ENCODE peak calls at places on chromosomes 5 and 9, in nine cellular contexts. One of them, this sample, is unnamed.

GRCh38 chr9:27437652-27438373 is 86.3 kb upstream of the IFNK start:
- DNase-seq in dermis microvascular lymphatic vessel endothelial cell: no peak
- DNase-seq in ureter: no peak
- DNase-seq in AG20443: peak; percentile 20
- DNase-seq in PC-3: no peak
- DNase-seq in GM04504: no peak
- DNase-seq in stimulated activated naive CD8-positive, alpha-beta T cell treated with anti-CD3 and anti-CD28 coated beads, Interleukin-15, amount 100 ng/mL, for 72 hours: no peak
- DNase-seq in stimulated activated CD4-positive, alpha-beta T cell treated with anti-CD3 and anti-CD28 coated beads, Interleukin-4, amount 100 ng/mL, for 48 hours: no peak
- DNase-seq in T1000: no peak
- DNase-seq in this sample: no peak

GRCh38 chr5:173326501-173326960 is 1.7 kb downstream of the STC2 start:
- DNase-seq in dermis microvascular lymphatic vessel endothelial cell: no peak
- DNase-seq in ureter: no peak
- DNase-seq in AG20443: peak; percentile 80
- DNase-seq in PC-3: peak; percentile 78
- DNase-seq in GM04504: peak; percentile 89
- DNase-seq in stimulated activated naive CD8-positive, alpha-beta T cell treated with anti-CD3 and anti-CD28 coated beads, Interleukin-15, amount 100 ng/mL, for 72 hours: peak; percentile 29
- DNase-seq in stimulated activated CD4-positive, alpha-beta T cell treated with anti-CD3 and anti-CD28 coated beads, Interleukin-4, amount 100 ng/mL, for 48 hours: no peak
- DNase-seq in T1000: peak; percentile 15
- DNase-seq in this sample: peak; percentile 92

GRCh38 chr5:71790433-71790832 is 71.4 kb downstream of the CARTPT start:
- DNase-seq in dermis microvascular lymphatic vessel endothelial cell: no peak
- DNase-seq in ureter: no peak
- DNase-seq in AG20443: no peak
- DNase-seq in PC-3: no peak
- DNase-seq in GM04504: no peak
- DNase-seq in stimulated activated naive CD8-positive, alpha-beta T cell treated with anti-CD3 and anti-CD28 coated beads, Interleukin-15, amount 100 ng/mL, for 72 hours: no peak
- DNase-seq in stimulated activated CD4-positive, alpha-beta T cell treated with anti-CD3 and anti-CD28 coated beads, Interleukin-4, amount 100 ng/mL, for 48 hours: no peak
- DNase-seq in T1000: no peak
- DNase-seq in this sample: no peak

GRCh38 chr9:134612309-134612708 is 29.3 kb upstream of the COL5A1 start:
- DNase-seq in dermis microvascular lymphatic vessel endothelial cell: no peak
- DNase-seq in ureter: no peak
- DNase-seq in AG20443: no peak
- DNase-seq in PC-3: no peak
- DNase-seq in GM04504: no peak
- DNase-seq in stimulated activated naive CD8-positive, alpha-beta T cell treated with anti-CD3 and anti-CD28 coated beads, Interleukin-15, amount 100 ng/mL, for 72 hours: no peak
- DNase-seq in stimulated activated CD4-positive, alpha-beta T cell treated with anti-CD3 and anti-CD28 coated beads, Interleukin-4, amount 100 ng/mL, for 48 hours: no peak
- DNase-seq in T1000: no peak
- DNase-seq in this sample: no peak

GRCh38 chr9:88418715-88419540 is 30.7 kb downstream of the SPIN1 start:
- DNase-seq in dermis microvascular lymphatic vessel endothelial cell: no peak
- DNase-seq in ureter: no peak
- DNase-seq in AG20443: no peak
- DNase-seq in PC-3: no peak
- DNase-seq in GM04504: no peak
- DNase-seq in stimulated activated naive CD8-positive, alpha-beta T cell treated with anti-CD3 and anti-CD28 coated beads, Interleukin-15, amount 100 ng/mL, for 72 hours: peak; percentile 15
- DNase-seq in stimulated activated CD4-positive, alpha-beta T cell treated with anti-CD3 and anti-CD28 coated beads, Interleukin-4, amount 100 ng/mL, for 48 hours: peak; percentile 4
- DNase-seq in T1000: peak; percentile 42
- DNase-seq in this sample: no peak

GRCh38 chr5:126178521-126178920 is 244.7 kb upstream of the GRAMD2B start:
- DNase-seq in dermis microvascular lymphatic vessel endothelial cell: no peak
- DNase-seq in ureter: peak; percentile 58
- DNase-seq in AG20443: peak; percentile 38
- DNase-seq in PC-3: no peak
- DNase-seq in GM04504: peak; percentile 18
- DNase-seq in stimulated activated naive CD8-positive, alpha-beta T cell treated with anti-CD3 and anti-CD28 coated beads, Interleukin-15, amount 100 ng/mL, for 72 hours: no peak
- DNase-seq in stimulated activated CD4-positive, alpha-beta T cell treated with anti-CD3 and anti-CD28 coated beads, Interleukin-4, amount 100 ng/mL, for 48 hours: no peak
- DNase-seq in T1000: no peak
- DNase-seq in this sample: peak; percentile 17

GRCh38 chr5:112574566-112574965 is 155.5 kb upstream of the EPB41L4A start:
- DNase-seq in dermis microvascular lymphatic vessel endothelial cell: no peak
- DNase-seq in ureter: no peak
- DNase-seq in AG20443: no peak
- DNase-seq in PC-3: no peak
- DNase-seq in GM04504: no peak
- DNase-seq in stimulated activated naive CD8-positive, alpha-beta T cell treated with anti-CD3 and anti-CD28 coated beads, Interleukin-15, amount 100 ng/mL, for 72 hours: no peak
- DNase-seq in stimulated activated CD4-positive, alpha-beta T cell treated with anti-CD3 and anti-CD28 coated beads, Interleukin-4, amount 100 ng/mL, for 48 hours: no peak
- DNase-seq in T1000: no peak
- DNase-seq in this sample: no peak

GRCh38 chr9:109513871-109514270 is 15.8 kb upstream of the PTPN3 start:
- DNase-seq in dermis microvascular lymphatic vessel endothelial cell: no peak
- DNase-seq in ureter: no peak
- DNase-seq in AG20443: no peak
- DNase-seq in PC-3: no peak
- DNase-seq in GM04504: no peak
- DNase-seq in stimulated activated naive CD8-positive, alpha-beta T cell treated with anti-CD3 and anti-CD28 coated beads, Interleukin-15, amount 100 ng/mL, for 72 hours: no peak
- DNase-seq in stimulated activated CD4-positive, alpha-beta T cell treated with anti-CD3 and anti-CD28 coated beads, Interleukin-4, amount 100 ng/mL, for 48 hours: no peak
- DNase-seq in T1000: no peak
- DNase-seq in this sample: no peak

GRCh38 chr9:42852133-42852532 is 668.7 kb downstream of the SPATA31A6 start:
- DNase-seq in dermis microvascular lymphatic vessel endothelial cell: peak; percentile 4
- DNase-seq in ureter: no peak
- DNase-seq in AG20443: peak; percentile 13
- DNase-seq in PC-3: peak; percentile 32
- DNase-seq in GM04504: peak; percentile 3
- DNase-seq in stimulated activated naive CD8-positive, alpha-beta T cell treated with anti-CD3 and anti-CD28 coated beads, Interleukin-15, amount 100 ng/mL, for 72 hours: no peak
- DNase-seq in stimulated activated CD4-positive, alpha-beta T cell treated with anti-CD3 and anti-CD28 coated beads, Interleukin-4, amount 100 ng/mL, for 48 hours: no peak
- DNase-seq in T1000: peak; percentile 57
- DNase-seq in this sample: no peak

GRCh38 chr9:76530458-76531100 is 71.6 kb downstream of the GCNT1 start:
- DNase-seq in dermis microvascular lymphatic vessel endothelial cell: no peak
- DNase-seq in ureter: no peak
- DNase-seq in AG20443: peak; percentile 58
- DNase-seq in PC-3: no peak
- DNase-seq in GM04504: no peak
- DNase-seq in stimulated activated naive CD8-positive, alpha-beta T cell treated with anti-CD3 and anti-CD28 coated beads, Interleukin-15, amount 100 ng/mL, for 72 hours: no peak
- DNase-seq in stimulated activated CD4-positive, alpha-beta T cell treated with anti-CD3 and anti-CD28 coated beads, Interleukin-4, amount 100 ng/mL, for 48 hours: no peak
- DNase-seq in T1000: no peak
- DNase-seq in this sample: peak; percentile 16

GRCh38 chr9:78620764-78621163 is 323.8 kb downstream of the PSAT1 start:
- DNase-seq in dermis microvascular lymphatic vessel endothelial cell: no peak
- DNase-seq in ureter: no peak
- DNase-seq in AG20443: peak; percentile 70
- DNase-seq in PC-3: peak; percentile 83
- DNase-seq in GM04504: peak; percentile 60
- DNase-seq in stimulated activated naive CD8-positive, alpha-beta T cell treated with anti-CD3 and anti-CD28 coated beads, Interleukin-15, amount 100 ng/mL, for 72 hours: no peak
- DNase-seq in stimulated activated CD4-positive, alpha-beta T cell treated with anti-CD3 and anti-CD28 coated beads, Interleukin-4, amount 100 ng/mL, for 48 hours: no peak
- DNase-seq in T1000: peak; percentile 38
- DNase-seq in this sample: peak; percentile 88

GRCh38 chr5:177491429-177491945 is 5.9 kb downstream of the PDLIM7 start:
- DNase-seq in dermis microvascular lymphatic vessel endothelial cell: no peak
- DNase-seq in ureter: no peak
- DNase-seq in AG20443: peak; percentile 77
- DNase-seq in PC-3: peak; percentile 38
- DNase-seq in GM04504: no peak
- DNase-seq in stimulated activated naive CD8-positive, alpha-beta T cell treated with anti-CD3 and anti-CD28 coated beads, Interleukin-15, amount 100 ng/mL, for 72 hours: no peak
- DNase-seq in stimulated activated CD4-positive, alpha-beta T cell treated with anti-CD3 and anti-CD28 coated beads, Interleukin-4, amount 100 ng/mL, for 48 hours: peak; percentile 50
- DNase-seq in T1000: peak; percentile 33
- DNase-seq in this sample: no peak

GRCh38 chr9:36316629-36317317 is 58.5 kb upstream of the GNE start:
- DNase-seq in dermis microvascular lymphatic vessel endothelial cell: no peak
- DNase-seq in ureter: no peak
- DNase-seq in AG20443: no peak
- DNase-seq in PC-3: no peak
- DNase-seq in GM04504: no peak
- DNase-seq in stimulated activated naive CD8-positive, alpha-beta T cell treated with anti-CD3 and anti-CD28 coated beads, Interleukin-15, amount 100 ng/mL, for 72 hours: no peak
- DNase-seq in stimulated activated CD4-positive, alpha-beta T cell treated with anti-CD3 and anti-CD28 coated beads, Interleukin-4, amount 100 ng/mL, for 48 hours: no peak
- DNase-seq in T1000: no peak
- DNase-seq in this sample: no peak

GRCh38 chr9:134666801-134667200 is 25.2 kb downstream of the COL5A1 start:
- DNase-seq in dermis microvascular lymphatic vessel endothelial cell: no peak
- DNase-seq in ureter: no peak
- DNase-seq in AG20443: no peak
- DNase-seq in PC-3: peak; percentile 70
- DNase-seq in GM04504: no peak
- DNase-seq in stimulated activated naive CD8-positive, alpha-beta T cell treated with anti-CD3 and anti-CD28 coated beads, Interleukin-15, amount 100 ng/mL, for 72 hours: no peak
- DNase-seq in stimulated activated CD4-positive, alpha-beta T cell treated with anti-CD3 and anti-CD28 coated beads, Interleukin-4, amount 100 ng/mL, for 48 hours: no peak
- DNase-seq in T1000: peak; percentile 11
- DNase-seq in this sample: peak; percentile 74

This sample was measured in IMR-90.